ENCODE peak calls at places on chromosomes 4 and X, in nine cellular contexts. T is type B pancreatic cell, U is spleen, C is ascending aorta, L is cardiac muscle cell, B is brain microvascular endothelial cell, K is WTC11, H is MCF 10A, M is A549. A is an unnamed sample.

GRCh38 chrX:154378059-154378798 is 866 bp upstream of the EMD start:
- DNase-seq in B (no peak), U (peak), H (peak), K (peak), M (no peak), L (peak), T (no peak), C (peak), A (no peak)

GRCh38 chrX:150299579-150299978 is 63.5 kb upstream of the MAMLD1 start:
- DNase-seq in B (no peak), H (no peak), C (no peak), T (no peak), K (no peak), U (no peak), L (no peak), M (no peak), A (no peak)

GRCh38 chrX:68072016-68072415 is 361.3 kb downstream of the OPHN1 start:
- DNase-seq in B (peak), K (no peak), C (no peak), U (no peak), T (no peak), L (peak), M (no peak), H (peak), A (no peak)

GRCh38 chr4:188682321-188682720 is 543.1 kb downstream of the TRIML1 start:
- DNase-seq in C (no peak), H (no peak), L (no peak), T (no peak), K (no peak), M (no peak), B (no peak), U (no peak), A (no peak)

GRCh38 chr4:3436798-3437581 is 4.8 kb upstream of the HGFAC start:
- DNase-seq in B (peak), L (peak), K (no peak), M (peak), C (peak), U (no peak), T (no peak), H (peak), A (no peak)

GRCh38 chr4:130349745-130350144 is 1253.8 kb downstream of the C4orf33 start:
- DNase-seq in M (no peak), L (no peak), C (no peak), U (peak), B (no peak), H (no peak), T (no peak), K (no peak), A (no peak)

GRCh38 chr4:130563185-130563890 is 1467.4 kb downstream of the C4orf33 start:
- DNase-seq in T (no peak), H (peak), L (peak), B (peak), U (no peak), K (peak), C (peak), M (peak), A (peak)

GRCh38 chrX:83845397-83845796 is 15.5 kb upstream of the CYLC1 start:
- DNase-seq in H (peak), K (no peak), B (peak), L (peak), C (no peak), U (no peak), T (no peak), M (peak), A (no peak)

GRCh38 chr4:1985287-1985686 is 23.5 kb downstream of the NELFA start:
- DNase-seq in B (no peak), K (no peak), C (peak), H (no peak), M (no peak), U (peak), L (no peak), T (peak), A (no peak)

GRCh38 chr4:128858875-128859696 is 49.6 kb downstream of the JADE1 start:
- DNase-seq in H (no peak), C (no peak), M (peak), L (peak), T (no peak), U (no peak), B (peak), K (no peak), A (no peak)

GRCh38 chrX:39724544-39724943 is 373.2 kb downstream of the BCOR start:
- DNase-seq in B (no peak), L (no peak), T (no peak), H (no peak), C (no peak), K (no peak), U (no peak), M (no peak), A (no peak)

GRCh38 chr4:83201761-83202160 is 82.8 kb downstream of the COQ2 start:
- DNase-seq in H (no peak), K (no peak), U (no peak), C (no peak), L (no peak), T (no peak), B (no peak), M (no peak), A (no peak)

GRCh38 chrX:150772150-150772970 is 79.2 kb downstream of the MTMR1 start:
- DNase-seq in T (peak), B (peak), U (peak), C (peak), L (peak), K (peak), M (peak), H (peak), A (peak)

GRCh38 chrX:22650691-22651090 is 349.1 kb upstream of the DDX53 start:
- DNase-seq in L (no peak), U (no peak), K (no peak), T (no peak), C (no peak), H (no peak), M (no peak), B (no peak), A (no peak)

GRCh38 chr4:119585771-119586170 is 42.8 kb downstream of the PDE5A start:
- DNase-seq in C (no peak), K (no peak), B (no peak), T (no peak), M (no peak), H (no peak), U (no peak), L (no peak), A (no peak)

GRCh38 chrX:50698944-50699343 is 115.0 kb downstream of the SHROOM4 start:
- DNase-seq in B (no peak), T (no peak), C (no peak), H (no peak), L (no peak), K (no peak), M (no peak), U (no peak), A (no peak)

GRCh38 chr4:1080961-1081688 is 32.2 kb downstream of the RNF212 start:
- DNase-seq in M (no peak), K (no peak), T (no peak), L (peak), U (no peak), B (no peak), H (peak), C (no peak), A (no peak)

GRCh38 chrX:113800955-113801354 is 782.9 kb upstream of the HTR2C start:
- DNase-seq in C (no peak), B (no peak), U (no peak), H (no peak), K (no peak), L (no peak), T (no peak), M (no peak), A (no peak)

GRCh38 chr4:123114915-123115756 is 192.7 kb upstream of the NUDT6 start:
- DNase-seq in M (no peak), H (no peak), T (peak), B (no peak), C (no peak), U (peak), L (no peak), K (peak), A (no peak)

GRCh38 chrX:100710816-100711215 is 21.1 kb downstream of the SYTL4 start:
- DNase-seq in B (no peak), K (no peak), L (no peak), C (no peak), U (no peak), M (no peak), H (no peak), T (no peak), A (no peak)

GRCh38 chr4:8381814-8382581 is 58.5 kb downstream of the ACOX3 start:
- DNase-seq in L (no peak), T (no peak), H (no peak), M (no peak), U (peak), C (no peak), B (no peak), K (no peak), A (no peak)

GRCh38 chrX:22424141-22424915 is 151.6 kb downstream of the CBLL2 start:
- DNase-seq in H (peak), U (no peak), K (no peak), M (no peak), T (no peak), B (no peak), L (no peak), C (no peak), A (no peak)

GRCh38 chrX:37956223-37956622 is 50.1 kb upstream of the SYTL5 start:
- DNase-seq in L (no peak), H (no peak), C (no peak), U (no peak), B (no peak), K (no peak), T (no peak), M (no peak), A (no peak)

GRCh38 chrX:123959281-123960063 is 2.0 kb upstream of the STAG2 start:
- DNase-seq in H (peak), B (no peak), U (peak), M (peak), K (peak), L (peak), T (no peak), C (peak), A (peak)

DNA sequence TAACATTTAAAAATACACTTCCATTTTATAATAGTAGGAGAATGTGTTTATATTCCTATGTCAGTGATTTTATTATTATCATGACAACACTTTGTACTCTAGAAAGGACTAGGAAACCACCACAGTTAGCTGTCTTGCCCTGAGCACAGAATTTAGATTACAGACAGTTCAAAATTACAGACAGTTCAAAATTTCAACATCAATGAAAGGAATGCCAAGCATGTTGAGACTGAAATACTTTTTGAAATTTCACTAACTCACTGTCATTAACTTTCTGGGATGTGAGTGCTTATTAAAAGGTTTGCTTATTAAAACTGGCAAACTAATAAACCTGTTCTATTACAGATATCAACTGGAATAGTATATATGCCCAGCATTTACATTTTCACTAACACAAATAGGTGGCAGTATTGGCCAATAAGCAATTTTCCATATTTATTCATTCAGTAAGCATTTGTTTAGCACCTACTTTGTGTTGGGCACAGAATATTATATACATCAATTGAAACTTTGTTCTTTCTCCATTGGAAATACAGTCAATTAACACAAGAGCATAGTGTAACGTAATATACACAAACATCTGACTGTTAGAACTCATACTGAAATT is 179.4 kb downstream of the FBXW7 start:
- DNase-seq in M (no peak), T (no peak), K (no peak), B (peak), L (peak), U (no peak), H (peak), C (no peak), A (no peak)
- TF ChIP-seq CTCF in M (peak), T (no peak), K (no peak), B (no peak), L (no peak), U (no peak), H (no peak), C (no peak), A (no peak)

GRCh38 chrX:131763674-131764073 is 219.8 kb downstream of the OR13H1 start:
- DNase-seq in U (peak), M (peak), H (peak), B (peak), C (peak), K (no peak), T (no peak), L (no peak), A (no peak)
- TF ChIP-seq CTCF in U (peak), M (peak), H (peak), B (peak), C (peak), K (no peak), T (no peak), L (no peak), A (no peak)

DNA sequence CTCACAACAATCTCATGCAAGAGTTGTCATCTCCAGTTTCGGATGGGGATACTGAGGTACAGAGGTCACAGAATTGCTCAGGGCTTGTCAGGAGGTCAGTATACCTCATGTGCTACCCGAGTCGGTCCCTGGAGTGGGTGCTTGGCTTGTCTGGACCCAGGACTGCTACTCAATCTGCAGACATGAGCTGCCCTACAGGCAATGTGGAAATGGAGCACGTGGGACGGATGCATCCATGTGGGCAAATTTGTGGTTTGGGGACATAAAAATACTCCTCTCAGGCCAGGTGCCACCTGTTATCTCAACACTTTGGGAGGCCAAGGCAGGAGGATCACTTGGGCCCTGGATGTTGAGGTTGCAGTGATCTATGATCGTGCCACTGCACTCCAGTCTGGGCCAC is 15.8 kb downstream of the USP11 start:
- DNase-seq in M (no peak), B (no peak), C (peak), T (no peak), L (no peak), U (peak), K (no peak), H (no peak), A (no peak)
- TF ChIP-seq CTCF in M (no peak), B (no peak), C (no peak), T (no peak), L (no peak), U (no peak), K (no peak), H (no peak), A (no peak)

GRCh38 chr4:166091914-166092510 is 219.0 kb downstream of the TLL1 start:
- DNase-seq in C (no peak), H (peak), M (peak), L (peak), U (no peak), K (no peak), B (peak), T (no peak), A (no peak)
- TF ChIP-seq CTCF in C (peak), H (peak), M (peak), L (peak), U (no peak), K (peak), B (peak), T (peak), A (peak)